ENCODE peak calls at places on chromosomes 7 and 10, in six cellular contexts. One of them, this sample, is unnamed.

GRCh38 chr10:77524300-77524711 is 113.3 kb downstream of the KCNMA1 start:
- DNase-seq in CD8-positive, alpha-beta memory T cell: no peak
- DNase-seq in HepG2: no peak
- DNase-seq in fibroblast of lung: peak; percentile 93
- DNase-seq in bronchial epithelial cell: no peak
- DNase-seq in right cardiac atrium: no peak
- DNase-seq in this sample: no peak

GRCh38 chr10:98080474-98080873 is 50.1 kb upstream of the CRTAC1 start:
- DNase-seq in right cardiac atrium: no peak
- DNase-seq in CD8-positive, alpha-beta memory T cell: no peak
- DNase-seq in fibroblast of lung: no peak
- DNase-seq in HepG2: no peak
- DNase-seq in bronchial epithelial cell: no peak
- DNase-seq in this sample: no peak

GRCh38 chr7:111041577-111041976 is 49.4 kb upstream of the LRRN3 start:
- DNase-seq in CD8-positive, alpha-beta memory T cell: no peak
- DNase-seq in HepG2: no peak
- DNase-seq in bronchial epithelial cell: peak; percentile 68
- DNase-seq in fibroblast of lung: no peak
- DNase-seq in right cardiac atrium: no peak
- DNase-seq in this sample: no peak

GRCh38 chr7:98418636-98419315 is 17.9 kb upstream of the BAIAP2L1 start:
- DNase-seq in HepG2: peak; percentile 100
- DNase-seq in fibroblast of lung: peak; percentile 99
- DNase-seq in CD8-positive, alpha-beta memory T cell: no peak
- DNase-seq in right cardiac atrium: peak; percentile 56
- DNase-seq in bronchial epithelial cell: peak; percentile 99
- DNase-seq in this sample: no peak

GRCh38 chr7:151503902-151504714 is 15.6 kb downstream of the RHEB start:
- DNase-seq in fibroblast of lung: peak; percentile 72
- DNase-seq in HepG2: peak; percentile 85
- DNase-seq in bronchial epithelial cell: peak; percentile 84
- DNase-seq in right cardiac atrium: peak; percentile 30
- DNase-seq in CD8-positive, alpha-beta memory T cell: no peak
- DNase-seq in this sample: no peak

GRCh38 chr10:73099141-73099540 is 2.5 kb upstream of the P4HA1 start:
- DNase-seq in bronchial epithelial cell: no peak
- DNase-seq in fibroblast of lung: no peak
- DNase-seq in right cardiac atrium: no peak
- DNase-seq in CD8-positive, alpha-beta memory T cell: no peak
- DNase-seq in HepG2: no peak
- DNase-seq in this sample: no peak

GRCh38 chr10:22640351-22640750 is 74.0 kb downstream of the PIP4K2A start:
- DNase-seq in fibroblast of lung: no peak
- DNase-seq in CD8-positive, alpha-beta memory T cell: no peak
- DNase-seq in HepG2: no peak
- DNase-seq in right cardiac atrium: no peak
- DNase-seq in bronchial epithelial cell: no peak
- DNase-seq in this sample: no peak

GRCh38 chr7:155987681-155988080 is 175.4 kb upstream of the SHH start:
- DNase-seq in CD8-positive, alpha-beta memory T cell: no peak
- DNase-seq in bronchial epithelial cell: no peak
- DNase-seq in right cardiac atrium: no peak
- DNase-seq in HepG2: no peak
- DNase-seq in fibroblast of lung: no peak
- DNase-seq in this sample: no peak

GRCh38 chr10:44955408-44956070 is 4.1 kb upstream of the RASSF4 start:
- DNase-seq in bronchial epithelial cell: no peak
- DNase-seq in fibroblast of lung: no peak
- DNase-seq in CD8-positive, alpha-beta memory T cell: no peak
- DNase-seq in HepG2: no peak
- DNase-seq in right cardiac atrium: no peak
- DNase-seq in this sample: peak; percentile 6

GRCh38 chr7:107109955-107110354 is 58.8 kb upstream of the HBP1 start:
- DNase-seq in fibroblast of lung: no peak
- DNase-seq in right cardiac atrium: no peak
- DNase-seq in HepG2: no peak
- DNase-seq in bronchial epithelial cell: no peak
- DNase-seq in CD8-positive, alpha-beta memory T cell: no peak
- DNase-seq in this sample: no peak

GRCh38 chr10:103605359-103606156 is 112.1 kb downstream of the NEURL1 start:
- DNase-seq in fibroblast of lung: peak; percentile 27
- DNase-seq in HepG2: peak; percentile 33
- DNase-seq in right cardiac atrium: peak; percentile 50
- DNase-seq in bronchial epithelial cell: peak; percentile 25
- DNase-seq in CD8-positive, alpha-beta memory T cell: peak; percentile 61
- DNase-seq in this sample: no peak

GRCh38 chr10:101319241-101319915 is 34.6 kb upstream of the BTRC start:
- DNase-seq in HepG2: no peak
- DNase-seq in bronchial epithelial cell: peak; percentile 52
- DNase-seq in right cardiac atrium: no peak
- DNase-seq in CD8-positive, alpha-beta memory T cell: no peak
- DNase-seq in fibroblast of lung: peak; percentile 19
- DNase-seq in this sample: no peak
- H3K4me3 ChIP-seq in HepG2: no peak overlapping the region
- H3K4me3 ChIP-seq in bronchial epithelial cell: no peak overlapping the region
- H3K4me3 ChIP-seq in right cardiac atrium: no peak overlapping the region
- H3K4me3 ChIP-seq in CD8-positive, alpha-beta memory T cell: no peak overlapping the region
- H3K4me3 ChIP-seq in fibroblast of lung: no peak overlapping the region
- H3K4me3 ChIP-seq in this sample: no peak overlapping the region

DNA sequence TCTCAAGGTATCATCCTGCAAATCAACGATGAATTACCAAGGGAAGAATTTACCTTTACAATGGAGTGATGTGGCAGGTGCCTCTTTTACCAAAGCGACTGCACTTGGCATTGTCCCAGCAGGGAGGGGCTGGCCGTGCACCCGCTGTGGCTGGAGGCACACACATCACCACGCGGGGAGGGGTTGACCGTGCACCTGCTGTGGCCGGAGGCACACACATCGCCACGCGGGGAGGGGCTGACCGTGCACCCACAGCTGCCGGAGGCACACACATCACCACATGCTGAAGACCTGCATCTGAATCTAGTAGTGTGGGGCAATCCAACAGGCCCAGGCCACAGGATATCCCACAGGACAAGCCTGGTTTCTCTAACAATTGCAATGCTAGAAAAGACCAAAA is 493.5 kb downstream of the DNAJB6 start:
- DNase-seq in right cardiac atrium: no peak
- DNase-seq in fibroblast of lung: no peak
- DNase-seq in HepG2: no peak
- DNase-seq in bronchial epithelial cell: no peak
- DNase-seq in CD8-positive, alpha-beta memory T cell: no peak
- DNase-seq in this sample: no peak
- H3K4me3 ChIP-seq in right cardiac atrium: no peak overlapping the region
- H3K4me3 ChIP-seq in fibroblast of lung: no peak overlapping the region
- H3K4me3 ChIP-seq in HepG2: no peak overlapping the region
- H3K4me3 ChIP-seq in bronchial epithelial cell: no peak overlapping the region
- H3K4me3 ChIP-seq in CD8-positive, alpha-beta memory T cell: no peak overlapping the region
- H3K4me3 ChIP-seq in this sample: no peak overlapping the region

GRCh38 chr10:67098460-67098859 is 172.6 kb downstream of the LRRTM3 start:
- DNase-seq in CD8-positive, alpha-beta memory T cell: no peak
- DNase-seq in fibroblast of lung: peak; percentile 29
- DNase-seq in HepG2: no peak
- DNase-seq in bronchial epithelial cell: no peak
- DNase-seq in right cardiac atrium: no peak
- DNase-seq in this sample: no peak
- H3K4me3 ChIP-seq in CD8-positive, alpha-beta memory T cell: no peak overlapping the region
- H3K4me3 ChIP-seq in fibroblast of lung: no peak overlapping the region
- H3K4me3 ChIP-seq in HepG2: no peak overlapping the region
- H3K4me3 ChIP-seq in bronchial epithelial cell: no peak overlapping the region
- H3K4me3 ChIP-seq in right cardiac atrium: no peak overlapping the region
- H3K4me3 ChIP-seq in this sample: no peak overlapping the region

DNA sequence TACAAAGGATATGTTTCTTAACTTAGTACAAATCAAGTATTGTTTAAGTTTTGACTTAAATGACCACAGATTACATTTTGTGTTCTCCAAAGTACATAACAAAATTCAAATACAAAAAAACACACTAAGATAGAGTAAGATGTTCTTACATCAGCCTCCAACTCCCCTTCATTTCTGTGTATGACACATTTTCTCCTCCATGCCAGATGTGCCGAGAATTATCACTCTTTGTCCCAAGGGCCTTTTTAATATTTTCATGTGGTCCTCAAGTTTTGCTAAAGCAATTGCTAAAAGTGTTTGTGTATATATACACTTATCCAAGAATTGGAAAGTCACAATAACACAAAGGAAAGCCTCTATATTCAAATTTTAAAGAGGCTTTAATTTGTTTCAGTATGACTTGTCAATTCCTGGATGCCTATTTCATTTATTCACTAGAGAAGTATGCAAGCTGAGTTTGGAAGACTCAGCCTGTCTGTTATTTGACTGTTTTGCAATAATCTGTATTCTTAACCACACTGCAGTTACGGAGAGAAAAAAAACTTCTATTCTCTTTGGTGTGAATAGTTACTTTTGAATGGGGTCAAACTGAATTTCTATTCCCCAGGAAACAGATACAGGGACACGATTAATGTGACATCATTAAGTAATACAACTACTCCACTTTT is 586.4 kb upstream of the SEMA3D start:
- DNase-seq in fibroblast of lung: peak; percentile 74
- DNase-seq in HepG2: no peak
- DNase-seq in CD8-positive, alpha-beta memory T cell: no peak
- DNase-seq in right cardiac atrium: no peak
- DNase-seq in bronchial epithelial cell: peak; percentile 25
- DNase-seq in this sample: no peak
- H3K4me3 ChIP-seq in fibroblast of lung: no peak overlapping the region
- H3K4me3 ChIP-seq in HepG2: no peak overlapping the region
- H3K4me3 ChIP-seq in CD8-positive, alpha-beta memory T cell: no peak overlapping the region
- H3K4me3 ChIP-seq in right cardiac atrium: no peak overlapping the region
- H3K4me3 ChIP-seq in bronchial epithelial cell: no peak overlapping the region
- H3K4me3 ChIP-seq in this sample: no peak overlapping the region

GRCh38 chr7:81321922-81322321 is 403.1 kb upstream of the SEMA3C start:
- DNase-seq in HepG2: no peak
- DNase-seq in bronchial epithelial cell: no peak
- DNase-seq in fibroblast of lung: no peak
- DNase-seq in right cardiac atrium: no peak
- DNase-seq in CD8-positive, alpha-beta memory T cell: no peak
- DNase-seq in this sample: no peak
- H3K4me3 ChIP-seq in HepG2: no peak overlapping the region
- H3K4me3 ChIP-seq in bronchial epithelial cell: no peak overlapping the region
- H3K4me3 ChIP-seq in fibroblast of lung: no peak overlapping the region
- H3K4me3 ChIP-seq in right cardiac atrium: no peak overlapping the region
- H3K4me3 ChIP-seq in CD8-positive, alpha-beta memory T cell: no peak overlapping the region
- H3K4me3 ChIP-seq in this sample: no peak overlapping the region

DNA sequence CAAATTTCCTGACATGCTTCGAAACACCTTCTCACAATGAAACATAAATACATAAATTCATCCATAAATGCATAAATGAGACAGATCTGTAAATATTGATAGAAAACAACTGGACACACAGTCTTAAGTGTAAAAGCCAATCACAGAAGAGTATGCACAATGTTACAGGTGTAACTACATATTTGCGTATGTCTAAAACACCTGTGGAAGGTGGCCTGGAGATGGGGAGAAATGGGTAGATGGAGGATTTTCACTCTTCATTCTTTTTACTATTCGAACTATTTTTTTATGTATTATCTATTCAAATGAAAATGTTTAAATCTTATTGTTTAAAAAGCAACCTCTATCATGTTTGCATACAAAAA is 860 bp downstream of the IQUB start:
- DNase-seq in CD8-positive, alpha-beta memory T cell: no peak
- DNase-seq in bronchial epithelial cell: no peak
- DNase-seq in right cardiac atrium: no peak
- DNase-seq in fibroblast of lung: no peak
- DNase-seq in HepG2: no peak
- DNase-seq in this sample: no peak
- H3K4me3 ChIP-seq in CD8-positive, alpha-beta memory T cell: no peak overlapping the region
- H3K4me3 ChIP-seq in bronchial epithelial cell: no peak overlapping the region
- H3K4me3 ChIP-seq in right cardiac atrium: no peak overlapping the region
- H3K4me3 ChIP-seq in fibroblast of lung: no peak overlapping the region
- H3K4me3 ChIP-seq in HepG2: peak overlapping the region; percentile 19
- H3K4me3 ChIP-seq in this sample: peak overlapping the region; percentile 76

GRCh38 chr7:124908258-124908657 is 21.4 kb downstream of the POT1 start:
- DNase-seq in bronchial epithelial cell: no peak
- DNase-seq in CD8-positive, alpha-beta memory T cell: no peak
- DNase-seq in HepG2: no peak
- DNase-seq in right cardiac atrium: no peak
- DNase-seq in fibroblast of lung: peak; percentile 59
- DNase-seq in this sample: no peak

GRCh38 chr7:124912972-124913371 is 16.7 kb downstream of the POT1 start:
- DNase-seq in fibroblast of lung: no peak
- DNase-seq in right cardiac atrium: no peak
- DNase-seq in bronchial epithelial cell: no peak
- DNase-seq in CD8-positive, alpha-beta memory T cell: no peak
- DNase-seq in HepG2: no peak
- DNase-seq in this sample: no peak

GRCh38 chr7:124914298-124914697 is 15.3 kb downstream of the POT1 start:
- DNase-seq in right cardiac atrium: no peak
- DNase-seq in bronchial epithelial cell: no peak
- DNase-seq in CD8-positive, alpha-beta memory T cell: no peak
- DNase-seq in fibroblast of lung: no peak
- DNase-seq in HepG2: no peak
- DNase-seq in this sample: no peak

GRCh38 chr7:124907490-124907889 is 22.1 kb downstream of the POT1 start:
- DNase-seq in right cardiac atrium: no peak
- DNase-seq in fibroblast of lung: peak; percentile 6
- DNase-seq in CD8-positive, alpha-beta memory T cell: no peak
- DNase-seq in bronchial epithelial cell: no peak
- DNase-seq in HepG2: no peak
- DNase-seq in this sample: no peak

GRCh38 chr7:124909808-124910207 is 19.8 kb downstream of the POT1 start:
- DNase-seq in fibroblast of lung: no peak
- DNase-seq in CD8-positive, alpha-beta memory T cell: no peak
- DNase-seq in right cardiac atrium: no peak
- DNase-seq in bronchial epithelial cell: no peak
- DNase-seq in HepG2: no peak
- DNase-seq in this sample: no peak
- H3K4me3 ChIP-seq in fibroblast of lung: no peak overlapping the region
- H3K4me3 ChIP-seq in CD8-positive, alpha-beta memory T cell: no peak overlapping the region
- H3K4me3 ChIP-seq in right cardiac atrium: no peak overlapping the region
- H3K4me3 ChIP-seq in bronchial epithelial cell: no peak overlapping the region
- H3K4me3 ChIP-seq in HepG2: no peak overlapping the region
- H3K4me3 ChIP-seq in this sample: no peak overlapping the region

GRCh38 chr10:714214-714613 is 24.7 kb upstream of the DIP2C start:
- DNase-seq in bronchial epithelial cell: no peak
- DNase-seq in right cardiac atrium: no peak
- DNase-seq in CD8-positive, alpha-beta memory T cell: no peak
- DNase-seq in HepG2: no peak
- DNase-seq in fibroblast of lung: no peak
- DNase-seq in this sample: no peak
- H3K4me3 ChIP-seq in bronchial epithelial cell: no peak overlapping the region
- H3K4me3 ChIP-seq in right cardiac atrium: no peak overlapping the region
- H3K4me3 ChIP-seq in CD8-positive, alpha-beta memory T cell: no peak overlapping the region
- H3K4me3 ChIP-seq in HepG2: no peak overlapping the region
- H3K4me3 ChIP-seq in fibroblast of lung: no peak overlapping the region
- H3K4me3 ChIP-seq in this sample: no peak overlapping the region

This sample was measured in heart right ventricle.